ENCODE peak calls at places on chromosomes 2 and 18, in ten cellular contexts. One of them, this sample, is unnamed.

GRCh38 chr2:102839668-102840388 is 78.0 kb downstream of the TMEM182 start:
- DNase-seq in uterus: no peak
- DNase-seq in AG04450: peak
- DNase-seq in cardiac muscle cell: peak
- DNase-seq in BE2C: peak
- DNase-seq in kidney: no peak
- DNase-seq in colonic mucosa: peak
- DNase-seq in fibroblast of lung: peak
- DNase-seq in stomach: no peak
- DNase-seq in Caco-2: peak
- DNase-seq in this sample: no peak

GRCh38 chr2:160474891-160475795 is 18.5 kb downstream of the RBMS1 start:
- DNase-seq in uterus: no peak
- DNase-seq in AG04450: no peak
- DNase-seq in cardiac muscle cell: peak
- DNase-seq in BE2C: no peak
- DNase-seq in kidney: no peak
- DNase-seq in colonic mucosa: no peak
- DNase-seq in fibroblast of lung: peak
- DNase-seq in stomach: no peak
- DNase-seq in Caco-2: no peak
- DNase-seq in this sample: no peak

GRCh38 chr2:88919087-88919738 is 227.7 kb downstream of the RPIA start:
- DNase-seq in uterus: no peak
- DNase-seq in AG04450: no peak
- DNase-seq in cardiac muscle cell: peak
- DNase-seq in BE2C: no peak
- DNase-seq in kidney: no peak
- DNase-seq in colonic mucosa: no peak
- DNase-seq in fibroblast of lung: peak
- DNase-seq in stomach: no peak
- DNase-seq in Caco-2: peak
- DNase-seq in this sample: no peak

GRCh38 chr2:158255257-158255656 is 153.6 kb downstream of the UPP2 start:
- DNase-seq in uterus: no peak
- DNase-seq in AG04450: no peak
- DNase-seq in cardiac muscle cell: no peak
- DNase-seq in BE2C: no peak
- DNase-seq in kidney: no peak
- DNase-seq in colonic mucosa: no peak
- DNase-seq in fibroblast of lung: no peak
- DNase-seq in stomach: no peak
- DNase-seq in Caco-2: no peak
- DNase-seq in this sample: no peak

GRCh38 chr18:63506336-63506646 is 29.5 kb downstream of the SERPINB5 start:
- DNase-seq in uterus: no peak
- DNase-seq in AG04450: no peak
- DNase-seq in cardiac muscle cell: no peak
- DNase-seq in BE2C: no peak
- DNase-seq in kidney: no peak
- DNase-seq in colonic mucosa: no peak
- DNase-seq in fibroblast of lung: no peak
- DNase-seq in stomach: no peak
- DNase-seq in Caco-2: no peak
- DNase-seq in this sample: no peak

GRCh38 chr2:45675130-45675812 is 23.8 kb downstream of the PRKCE start:
- DNase-seq in uterus: no peak
- DNase-seq in AG04450: no peak
- DNase-seq in cardiac muscle cell: peak
- DNase-seq in BE2C: peak
- DNase-seq in kidney: peak
- DNase-seq in colonic mucosa: peak
- DNase-seq in fibroblast of lung: no peak
- DNase-seq in stomach: peak
- DNase-seq in Caco-2: peak
- DNase-seq in this sample: peak

GRCh38 chr18:12032786-12033642 is 51.7 kb downstream of the IMPA2 start:
- DNase-seq in uterus: no peak
- DNase-seq in AG04450: no peak
- DNase-seq in cardiac muscle cell: peak
- DNase-seq in BE2C: no peak
- DNase-seq in kidney: no peak
- DNase-seq in colonic mucosa: no peak
- DNase-seq in fibroblast of lung: peak
- DNase-seq in stomach: no peak
- DNase-seq in Caco-2: no peak
- DNase-seq in this sample: no peak

GRCh38 chr2:234555616-234556249 is 58.9 kb upstream of the ARL4C start:
- DNase-seq in uterus: no peak
- DNase-seq in AG04450: no peak
- DNase-seq in cardiac muscle cell: no peak
- DNase-seq in BE2C: no peak
- DNase-seq in kidney: no peak
- DNase-seq in colonic mucosa: no peak
- DNase-seq in fibroblast of lung: no peak
- DNase-seq in stomach: no peak
- DNase-seq in Caco-2: no peak
- DNase-seq in this sample: no peak

GRCh38 chr2:110874565-110875383 is 142.4 kb downstream of the ACOXL start:
- DNase-seq in uterus: no peak
- DNase-seq in AG04450: no peak
- DNase-seq in cardiac muscle cell: no peak
- DNase-seq in BE2C: no peak
- DNase-seq in kidney: no peak
- DNase-seq in colonic mucosa: no peak
- DNase-seq in fibroblast of lung: no peak
- DNase-seq in stomach: no peak
- DNase-seq in Caco-2: no peak
- DNase-seq in this sample: no peak

GRCh38 chr2:110877031-110877827 is 144.9 kb downstream of the ACOXL start:
- DNase-seq in uterus: no peak
- DNase-seq in AG04450: no peak
- DNase-seq in cardiac muscle cell: no peak
- DNase-seq in BE2C: no peak
- DNase-seq in kidney: no peak
- DNase-seq in colonic mucosa: no peak
- DNase-seq in fibroblast of lung: no peak
- DNase-seq in stomach: no peak
- DNase-seq in Caco-2: no peak
- DNase-seq in this sample: no peak

GRCh38 chr2:110875384-110875725 is 143.0 kb downstream of the ACOXL start:
- DNase-seq in uterus: no peak
- DNase-seq in AG04450: no peak
- DNase-seq in cardiac muscle cell: no peak
- DNase-seq in BE2C: no peak
- DNase-seq in kidney: no peak
- DNase-seq in colonic mucosa: no peak
- DNase-seq in fibroblast of lung: no peak
- DNase-seq in stomach: no peak
- DNase-seq in Caco-2: no peak
- DNase-seq in this sample: no peak

GRCh38 chr2:110878150-110878549 is 145.8 kb downstream of the ACOXL start:
- DNase-seq in uterus: no peak
- DNase-seq in AG04450: no peak
- DNase-seq in cardiac muscle cell: no peak
- DNase-seq in BE2C: no peak
- DNase-seq in kidney: no peak
- DNase-seq in colonic mucosa: no peak
- DNase-seq in fibroblast of lung: no peak
- DNase-seq in stomach: no peak
- DNase-seq in Caco-2: no peak
- DNase-seq in this sample: no peak

DNA sequence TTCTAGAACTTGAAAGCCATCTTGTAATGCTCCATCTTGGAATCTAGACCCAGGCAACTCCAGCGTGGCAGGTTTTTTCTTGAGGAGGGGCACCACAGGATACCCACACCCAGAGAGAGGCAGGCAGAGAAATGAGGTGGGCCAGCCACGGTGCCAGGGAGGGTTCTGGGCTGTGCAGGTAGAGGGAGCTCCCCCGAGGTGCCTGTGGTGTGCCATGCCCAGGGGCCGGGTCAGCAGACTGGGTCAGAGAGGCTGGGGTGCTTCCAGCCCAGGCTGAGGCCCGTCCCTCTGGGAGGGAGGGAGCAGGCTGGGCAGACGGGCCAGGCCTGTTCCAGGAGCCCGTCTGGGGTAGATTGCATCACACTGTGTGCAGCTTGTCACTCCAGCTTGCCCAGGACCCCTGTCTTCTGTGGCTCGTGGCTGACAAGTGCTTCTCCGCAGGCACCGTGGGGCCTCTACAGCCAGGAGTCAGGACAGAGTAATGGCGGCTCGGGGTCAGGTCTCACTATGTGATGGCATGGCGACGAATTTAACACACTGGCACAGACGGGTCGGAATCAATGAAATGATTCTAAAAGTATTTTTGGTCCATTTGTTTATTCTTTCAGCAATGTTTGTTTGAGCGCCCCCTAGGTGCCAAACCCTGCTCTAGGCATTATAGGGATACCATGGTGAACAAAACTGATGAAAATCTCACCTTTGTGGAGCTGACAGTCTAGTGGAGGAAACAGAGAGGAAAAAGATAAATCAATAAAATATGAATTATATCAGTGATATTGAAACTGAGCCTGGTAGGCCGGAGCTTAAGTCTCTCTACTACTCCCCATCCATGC is 144.0 kb downstream of the ACOXL start:
- DNase-seq in uterus: no peak
- DNase-seq in AG04450: no peak
- DNase-seq in cardiac muscle cell: no peak
- DNase-seq in BE2C: no peak
- DNase-seq in kidney: no peak
- DNase-seq in colonic mucosa: no peak
- DNase-seq in fibroblast of lung: no peak
- DNase-seq in stomach: no peak
- DNase-seq in Caco-2: no peak
- DNase-seq in this sample: no peak
- TF ChIP-seq CTCF in uterus: no peak
- TF ChIP-seq CTCF in AG04450: no peak
- TF ChIP-seq CTCF in cardiac muscle cell: no peak
- TF ChIP-seq CTCF in BE2C: peak
- TF ChIP-seq CTCF in kidney: no peak
- TF ChIP-seq CTCF in colonic mucosa: no peak
- TF ChIP-seq CTCF in fibroblast of lung: no peak
- TF ChIP-seq CTCF in stomach: no peak
- TF ChIP-seq CTCF in Caco-2: no peak
- TF ChIP-seq CTCF in this sample: no peak

DNA sequence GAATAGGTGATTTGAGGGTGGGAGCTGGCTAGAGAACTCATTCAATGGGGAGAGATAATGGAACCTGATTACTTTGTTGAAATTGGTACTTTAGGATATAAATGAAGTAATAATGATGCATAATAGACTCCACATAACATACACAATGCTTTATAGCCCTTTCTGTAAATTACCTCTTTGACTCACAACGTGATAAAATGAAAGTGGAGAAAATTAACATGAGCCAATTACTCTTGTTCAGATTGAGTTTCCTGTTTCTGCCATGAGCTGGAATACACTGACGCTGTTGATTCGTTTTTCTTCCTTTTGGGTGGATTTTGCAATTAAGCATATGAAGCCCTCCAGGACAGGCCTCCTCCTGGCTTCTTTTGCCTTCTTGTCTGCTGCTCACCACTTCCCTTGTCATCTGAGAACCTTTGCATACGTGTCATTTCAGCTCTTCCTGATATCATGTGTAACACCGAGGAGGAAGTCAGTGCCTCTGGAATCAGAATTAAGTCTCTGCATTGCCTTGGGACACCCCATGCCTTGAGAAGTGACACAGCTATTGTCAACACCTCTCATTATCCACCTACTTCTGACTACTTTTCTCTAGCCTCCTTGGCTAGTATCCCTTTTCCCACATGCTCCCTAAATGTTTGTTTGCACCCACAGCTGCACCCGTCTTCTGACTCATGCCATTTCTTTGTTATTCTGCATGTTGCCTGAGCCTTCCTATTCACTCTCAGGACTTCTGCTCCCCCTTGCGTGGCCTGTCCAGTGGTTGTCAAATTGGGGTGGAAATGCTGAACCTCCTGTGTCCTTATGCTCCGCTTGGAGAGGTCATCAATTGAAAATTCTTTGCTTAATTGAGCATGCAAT is 134.1 kb downstream of the FMNL2 start:
- DNase-seq in uterus: no peak
- DNase-seq in AG04450: no peak
- DNase-seq in cardiac muscle cell: peak
- DNase-seq in BE2C: no peak
- DNase-seq in kidney: no peak
- DNase-seq in colonic mucosa: peak
- DNase-seq in fibroblast of lung: no peak
- DNase-seq in stomach: no peak
- DNase-seq in Caco-2: no peak
- DNase-seq in this sample: no peak
- H3K4me3 ChIP-seq in uterus: no peak
- H3K4me3 ChIP-seq in AG04450: no peak
- H3K4me3 ChIP-seq in cardiac muscle cell: no peak
- H3K4me3 ChIP-seq in BE2C: no peak
- H3K4me3 ChIP-seq in kidney: peak
- H3K4me3 ChIP-seq in colonic mucosa: no peak
- H3K4me3 ChIP-seq in fibroblast of lung: no peak
- H3K4me3 ChIP-seq in stomach: no peak
- H3K4me3 ChIP-seq in Caco-2: no peak
- H3K4me3 ChIP-seq in this sample: no peak

GRCh38 chr2:178910005-178910404 is 102.8 kb upstream of the TTN start:
- DNase-seq in uterus: no peak
- DNase-seq in AG04450: no peak
- DNase-seq in cardiac muscle cell: no peak
- DNase-seq in BE2C: no peak
- DNase-seq in kidney: no peak
- DNase-seq in colonic mucosa: no peak
- DNase-seq in fibroblast of lung: no peak
- DNase-seq in stomach: no peak
- DNase-seq in Caco-2: no peak
- DNase-seq in this sample: peak

GRCh38 chr2:178915423-178915822 is 108.2 kb upstream of the TTN start:
- DNase-seq in uterus: no peak
- DNase-seq in AG04450: no peak
- DNase-seq in cardiac muscle cell: no peak
- DNase-seq in BE2C: no peak
- DNase-seq in kidney: no peak
- DNase-seq in colonic mucosa: no peak
- DNase-seq in fibroblast of lung: no peak
- DNase-seq in stomach: no peak
- DNase-seq in Caco-2: no peak
- DNase-seq in this sample: no peak

GRCh38 chr2:178912416-178913056 is 105.3 kb upstream of the TTN start:
- DNase-seq in uterus: no peak
- DNase-seq in AG04450: no peak
- DNase-seq in cardiac muscle cell: peak
- DNase-seq in BE2C: no peak
- DNase-seq in kidney: no peak
- DNase-seq in colonic mucosa: no peak
- DNase-seq in fibroblast of lung: peak
- DNase-seq in stomach: no peak
- DNase-seq in Caco-2: no peak
- DNase-seq in this sample: no peak

GRCh38 chr2:178917555-178917954 is 110.3 kb upstream of the TTN start:
- DNase-seq in uterus: no peak
- DNase-seq in AG04450: no peak
- DNase-seq in cardiac muscle cell: no peak
- DNase-seq in BE2C: no peak
- DNase-seq in kidney: no peak
- DNase-seq in colonic mucosa: no peak
- DNase-seq in fibroblast of lung: no peak
- DNase-seq in stomach: no peak
- DNase-seq in Caco-2: no peak
- DNase-seq in this sample: no peak

GRCh38 chr2:178914259-178914849 is 107.1 kb upstream of the TTN start:
- DNase-seq in uterus: peak
- DNase-seq in AG04450: peak
- DNase-seq in cardiac muscle cell: peak
- DNase-seq in BE2C: peak
- DNase-seq in kidney: peak
- DNase-seq in colonic mucosa: peak
- DNase-seq in fibroblast of lung: peak
- DNase-seq in stomach: peak
- DNase-seq in Caco-2: peak
- DNase-seq in this sample: peak
- TF ChIP-seq CTCF in uterus: peak
- TF ChIP-seq CTCF in AG04450: peak
- TF ChIP-seq CTCF in cardiac muscle cell: peak
- TF ChIP-seq CTCF in BE2C: peak
- TF ChIP-seq CTCF in kidney: peak
- TF ChIP-seq CTCF in colonic mucosa: peak
- TF ChIP-seq CTCF in fibroblast of lung: peak
- TF ChIP-seq CTCF in stomach: peak
- TF ChIP-seq CTCF in Caco-2: peak
- TF ChIP-seq CTCF in this sample: peak

DNA sequence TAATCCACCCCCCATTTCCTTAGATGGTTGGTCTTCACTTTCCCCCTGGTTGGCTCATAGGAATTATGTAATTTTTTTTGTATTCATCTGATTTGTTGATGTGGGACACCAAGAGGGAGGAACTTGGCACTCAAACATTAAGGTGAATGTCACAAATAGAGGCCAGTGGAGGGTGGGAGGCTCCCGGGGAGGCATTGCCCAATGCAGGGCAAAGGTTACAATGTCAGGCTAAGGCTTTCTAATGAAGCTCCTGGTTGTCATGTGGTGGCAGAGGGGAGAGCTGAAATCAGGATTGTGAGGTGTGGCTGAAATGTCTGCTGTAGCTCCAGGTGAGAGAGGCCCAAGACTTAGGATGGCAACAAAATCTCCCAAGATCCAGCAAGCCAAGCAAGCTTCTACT is 42.7 kb downstream of the MPHOSPH10 start:
- DNase-seq in uterus: no peak
- DNase-seq in AG04450: no peak
- DNase-seq in cardiac muscle cell: no peak
- DNase-seq in BE2C: no peak
- DNase-seq in kidney: no peak
- DNase-seq in colonic mucosa: no peak
- DNase-seq in fibroblast of lung: no peak
- DNase-seq in stomach: no peak
- DNase-seq in Caco-2: peak
- DNase-seq in this sample: no peak
- H3K4me3 ChIP-seq in uterus: no peak
- H3K4me3 ChIP-seq in AG04450: no peak
- H3K4me3 ChIP-seq in cardiac muscle cell: no peak
- H3K4me3 ChIP-seq in BE2C: no peak
- H3K4me3 ChIP-seq in kidney: no peak
- H3K4me3 ChIP-seq in colonic mucosa: no peak
- H3K4me3 ChIP-seq in fibroblast of lung: no peak
- H3K4me3 ChIP-seq in stomach: no peak
- H3K4me3 ChIP-seq in Caco-2: no peak
- H3K4me3 ChIP-seq in this sample: no peak

This sample was measured in LNCaP clone FGC.